ENCODE peak calls at places on chromosomes 1 and 21, in seven cellular contexts. K is activated T-cell treated with anti-CD3 and anti-CD28 coated beads, Interleukin-2, amount 50 U/mL, for 72 hours; W is NCI-H446 treated with DMSO at 0.1 percent for 48 hours; X is lower leg skin; S is brain microvascular endothelial cell; N is AG10803; O is CD8-positive, alpha-beta T cell. Z is an unnamed sample.

GRCh38 chr21:23452384-23453083 is 2154.7 kb downstream of the MRPL39 start:
- DNase-seq in S (no peak), W (no peak), N (no peak), X (no peak), O (no peak), K (no peak), Z (no peak)

GRCh38 chr1:89989791-89990190 is 5.1 kb upstream of the ZNF326 start:
- DNase-seq in N (no peak), K (no peak), W (peak), O (no peak), X (no peak), S (no peak), Z (no peak)

GRCh38 chr1:38046884-38047602 is 450 bp upstream of the POU3F1 start:
- DNase-seq in N (peak), X (peak), O (peak), K (peak), S (peak), W (peak), Z (peak)

GRCh38 chr1:47824721-47825120 is 172.5 kb downstream of the TRABD2B start:
- DNase-seq in N (no peak), K (no peak), W (no peak), O (no peak), X (no peak), S (no peak), Z (no peak)

GRCh38 chr21:39688010-39688409 is 57.0 kb upstream of the IGSF5 start:
- DNase-seq in X (no peak), S (no peak), N (no peak), O (no peak), K (no peak), W (no peak), Z (no peak)

GRCh38 chr1:185044981-185045792 is at the start of gene RNF2:
- DNase-seq in N (peak), W (peak), K (peak), X (peak), S (peak), O (peak), Z (peak)

GRCh38 chr1:101071470-101071886 is 45.9 kb upstream of the DPH5 start:
- DNase-seq in N (no peak), S (no peak), W (no peak), O (no peak), K (no peak), X (no peak), Z (no peak)

GRCh38 chr1:96041470-96041869 is 680.1 kb upstream of the PTBP2 start:
- DNase-seq in X (no peak), W (no peak), S (no peak), N (no peak), O (no peak), K (no peak), Z (no peak)

GRCh38 chr1:206012086-206012859 is 9.1 kb upstream of the RAB7B start:
- DNase-seq in K (peak), S (no peak), X (peak), O (peak), W (no peak), N (no peak), Z (peak)

GRCh38 chr1:152347116-152347728 is 12.6 kb downstream of the FLG2 start:
- DNase-seq in O (no peak), N (peak), X (no peak), S (peak), K (peak), W (peak), Z (peak)